ENCODE peak calls at places on chromosome 18, in six cellular contexts. One of them, this sample, is unnamed.

GRCh38 chr18:59902180-59902992 is 2.6 kb downstream of the PMAIP1 start:
- DNase-seq in nephron progenitor cell: no peak
- DNase-seq in Calu3: no peak
- DNase-seq in heart right ventricle: no peak
- DNase-seq in fibroblast of pulmonary artery: peak; percentile 62
- DNase-seq in esophagus squamous epithelium: no peak
- DNase-seq in this sample: no peak

GRCh38 chr18:49697757-49698595 is 115.4 kb downstream of the ACAA2 start:
- DNase-seq in esophagus squamous epithelium: no peak
- DNase-seq in nephron progenitor cell: peak; percentile 23
- DNase-seq in fibroblast of pulmonary artery: no peak
- DNase-seq in Calu3: no peak
- DNase-seq in heart right ventricle: no peak
- DNase-seq in this sample: no peak

GRCh38 chr18:11671156-11671555 is 17.9 kb upstream of the GNAL start:
- DNase-seq in nephron progenitor cell: no peak
- DNase-seq in heart right ventricle: no peak
- DNase-seq in Calu3: no peak
- DNase-seq in esophagus squamous epithelium: no peak
- DNase-seq in fibroblast of pulmonary artery: no peak
- DNase-seq in this sample: no peak

GRCh38 chr18:11096411-11096810 is 53.0 kb downstream of the PIEZO2 start:
- DNase-seq in nephron progenitor cell: no peak
- DNase-seq in heart right ventricle: no peak
- DNase-seq in fibroblast of pulmonary artery: peak; percentile 35
- DNase-seq in esophagus squamous epithelium: no peak
- DNase-seq in Calu3: no peak
- DNase-seq in this sample: no peak

GRCh38 chr18:7778181-7778580 is 211.1 kb downstream of the PTPRM start:
- DNase-seq in heart right ventricle: no peak
- DNase-seq in nephron progenitor cell: no peak
- DNase-seq in esophagus squamous epithelium: no peak
- DNase-seq in fibroblast of pulmonary artery: peak; percentile 44
- DNase-seq in Calu3: no peak
- DNase-seq in this sample: no peak

GRCh38 chr18:62085766-62086165 is 101.1 kb downstream of the PIGN start:
- DNase-seq in Calu3: no peak
- DNase-seq in heart right ventricle: no peak
- DNase-seq in fibroblast of pulmonary artery: no peak
- DNase-seq in esophagus squamous epithelium: no peak
- DNase-seq in nephron progenitor cell: no peak
- DNase-seq in this sample: no peak

GRCh38 chr18:26336572-26336971 is 110.3 kb downstream of the TAF4B start:
- DNase-seq in fibroblast of pulmonary artery: no peak
- DNase-seq in esophagus squamous epithelium: no peak
- DNase-seq in heart right ventricle: no peak
- DNase-seq in nephron progenitor cell: no peak
- DNase-seq in Calu3: no peak
- DNase-seq in this sample: no peak

GRCh38 chr18:58152216-58152615 is 108.2 kb downstream of the NEDD4L start:
- DNase-seq in esophagus squamous epithelium: no peak
- DNase-seq in Calu3: no peak
- DNase-seq in heart right ventricle: no peak
- DNase-seq in fibroblast of pulmonary artery: no peak
- DNase-seq in nephron progenitor cell: no peak
- DNase-seq in this sample: no peak

GRCh38 chr18:12278765-12279682 is 24.9 kb downstream of the CIDEA start:
- DNase-seq in esophagus squamous epithelium: no peak
- DNase-seq in Calu3: no peak
- DNase-seq in heart right ventricle: peak; percentile 92
- DNase-seq in nephron progenitor cell: peak; percentile 65
- DNase-seq in fibroblast of pulmonary artery: peak; percentile 99
- DNase-seq in this sample: peak; percentile 53

GRCh38 chr18:37566479-37567060 is 972 bp upstream of the CELF4 start:
- DNase-seq in Calu3: no peak
- DNase-seq in esophagus squamous epithelium: no peak
- DNase-seq in nephron progenitor cell: peak; percentile 29
- DNase-seq in heart right ventricle: no peak
- DNase-seq in fibroblast of pulmonary artery: no peak
- DNase-seq in this sample: no peak

GRCh38 chr18:21262244-21262643 is 20.2 kb downstream of the GREB1L start:
- DNase-seq in heart right ventricle: no peak
- DNase-seq in esophagus squamous epithelium: no peak
- DNase-seq in Calu3: no peak
- DNase-seq in nephron progenitor cell: no peak
- DNase-seq in fibroblast of pulmonary artery: no peak
- DNase-seq in this sample: no peak

GRCh38 chr18:46054956-46055831 is 16.9 kb downstream of the PSTPIP2 start:
- DNase-seq in fibroblast of pulmonary artery: no peak
- DNase-seq in heart right ventricle: no peak
- DNase-seq in nephron progenitor cell: no peak
- DNase-seq in Calu3: no peak
- DNase-seq in esophagus squamous epithelium: no peak
- DNase-seq in this sample: no peak

GRCh38 chr18:7038330-7038846 is 79.2 kb downstream of the LAMA1 start:
- DNase-seq in nephron progenitor cell: peak; percentile 69
- DNase-seq in fibroblast of pulmonary artery: peak; percentile 100
- DNase-seq in esophagus squamous epithelium: no peak
- DNase-seq in heart right ventricle: peak; percentile 46
- DNase-seq in Calu3: peak; percentile 71
- DNase-seq in this sample: peak; percentile 92

GRCh38 chr18:58128286-58129018 is 84.4 kb downstream of the NEDD4L start:
- DNase-seq in nephron progenitor cell: no peak
- DNase-seq in heart right ventricle: no peak
- DNase-seq in Calu3: peak; percentile 49
- DNase-seq in fibroblast of pulmonary artery: no peak
- DNase-seq in esophagus squamous epithelium: no peak
- DNase-seq in this sample: no peak

GRCh38 chr18:13379930-13380665 is 161.5 kb downstream of the LDLRAD4 start:
- DNase-seq in nephron progenitor cell: no peak
- DNase-seq in esophagus squamous epithelium: no peak
- DNase-seq in Calu3: no peak
- DNase-seq in heart right ventricle: no peak
- DNase-seq in fibroblast of pulmonary artery: no peak
- DNase-seq in this sample: no peak

GRCh38 chr18:7980136-7980535 is 413.0 kb downstream of the PTPRM start:
- DNase-seq in fibroblast of pulmonary artery: no peak
- DNase-seq in esophagus squamous epithelium: no peak
- DNase-seq in nephron progenitor cell: no peak
- DNase-seq in heart right ventricle: no peak
- DNase-seq in Calu3: peak; percentile 6
- DNase-seq in this sample: no peak

GRCh38 chr18:13247506-13247905 is 28.9 kb downstream of the LDLRAD4 start:
- DNase-seq in heart right ventricle: no peak
- DNase-seq in Calu3: no peak
- DNase-seq in esophagus squamous epithelium: no peak
- DNase-seq in fibroblast of pulmonary artery: no peak
- DNase-seq in nephron progenitor cell: no peak
- DNase-seq in this sample: no peak

DNA sequence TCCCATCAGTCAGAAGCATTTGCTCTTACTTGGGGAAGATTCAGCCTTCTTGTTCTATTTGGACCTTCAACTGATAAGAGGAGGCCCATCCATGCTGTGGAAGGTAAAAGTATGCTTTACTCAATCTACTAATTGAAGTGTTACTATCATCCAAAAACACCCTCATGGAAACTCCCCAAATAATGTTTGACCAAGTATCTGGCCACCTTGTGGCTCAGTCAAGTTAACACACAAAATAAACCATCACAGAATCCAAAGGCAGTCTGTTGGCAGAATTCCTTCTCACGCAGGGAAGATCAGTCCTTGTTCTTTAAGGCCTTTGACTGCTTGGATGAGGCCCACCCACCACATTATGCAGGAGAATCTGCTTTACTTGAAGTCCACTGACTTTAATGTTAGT is 531.2 kb upstream of the SMIM21 start:
- DNase-seq in nephron progenitor cell: no peak
- DNase-seq in Calu3: no peak
- DNase-seq in esophagus squamous epithelium: no peak
- DNase-seq in fibroblast of pulmonary artery: no peak
- DNase-seq in heart right ventricle: no peak
- DNase-seq in this sample: no peak
- TF ChIP-seq CTCF in nephron progenitor cell: no peak
- TF ChIP-seq CTCF in Calu3: no peak
- TF ChIP-seq CTCF in esophagus squamous epithelium: no peak
- TF ChIP-seq CTCF in fibroblast of pulmonary artery: no peak
- TF ChIP-seq CTCF in heart right ventricle: no peak
- TF ChIP-seq CTCF in this sample: no peak

DNA sequence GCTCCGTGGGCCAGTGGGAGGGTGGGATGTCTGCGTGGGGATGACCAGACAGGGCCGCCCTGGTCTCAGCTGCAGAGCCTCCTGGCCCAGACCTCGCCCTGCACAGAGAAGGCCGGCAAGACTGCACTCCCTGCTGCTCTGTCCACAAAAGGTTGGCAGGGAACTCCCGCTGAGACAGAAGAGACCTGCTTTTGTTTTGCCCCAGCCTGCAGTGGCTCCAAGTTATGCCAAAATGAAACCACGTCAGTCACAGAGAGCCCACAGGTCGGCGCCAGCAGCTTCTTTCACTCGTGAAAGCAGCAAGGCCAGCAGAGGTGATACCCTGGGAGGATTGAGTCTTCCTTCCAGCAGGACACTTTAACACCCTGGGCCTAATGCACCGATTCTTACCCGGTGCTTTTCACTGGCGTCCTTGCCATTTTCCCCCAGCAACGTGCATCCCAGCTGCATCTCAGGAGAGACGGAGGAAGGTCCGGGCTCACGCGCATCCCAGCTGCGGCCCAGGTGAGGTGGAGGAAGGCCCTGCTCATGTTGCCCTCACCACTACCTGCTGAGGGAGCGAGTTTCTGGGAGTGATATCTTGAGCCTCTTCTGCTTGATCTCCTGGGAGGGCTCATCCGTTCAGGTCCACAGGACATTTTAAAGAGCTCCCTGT is 22.1 kb upstream of the CTDP1 start:
- DNase-seq in fibroblast of pulmonary artery: no peak
- DNase-seq in Calu3: no peak
- DNase-seq in nephron progenitor cell: no peak
- DNase-seq in esophagus squamous epithelium: no peak
- DNase-seq in heart right ventricle: no peak
- DNase-seq in this sample: no peak
- TF ChIP-seq CTCF in fibroblast of pulmonary artery: no peak
- TF ChIP-seq CTCF in Calu3: no peak
- TF ChIP-seq CTCF in nephron progenitor cell: no peak
- TF ChIP-seq CTCF in esophagus squamous epithelium: no peak
- TF ChIP-seq CTCF in heart right ventricle: no peak
- TF ChIP-seq CTCF in this sample: no peak

DNA sequence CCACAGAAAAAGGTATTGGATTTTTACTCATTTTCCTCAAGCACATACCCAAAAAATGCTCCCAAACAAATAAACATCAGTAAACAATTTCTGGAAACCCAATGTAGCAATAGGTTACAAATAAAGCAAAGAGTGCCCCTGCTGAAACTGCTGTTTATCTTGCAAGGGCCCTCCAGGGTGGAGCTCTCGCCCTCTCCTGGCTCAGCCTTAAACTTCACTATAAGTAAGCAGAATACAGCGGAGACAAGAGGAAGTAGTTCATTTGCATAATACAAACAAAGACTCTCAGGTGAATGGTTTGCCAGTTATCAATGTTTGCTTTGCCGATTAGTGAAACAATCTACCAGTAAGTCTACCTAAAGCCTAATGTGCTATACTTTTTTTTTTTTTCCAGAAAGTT is 437.6 kb downstream of the DLGAP1 start:
- DNase-seq in nephron progenitor cell: no peak
- DNase-seq in esophagus squamous epithelium: no peak
- DNase-seq in heart right ventricle: no peak
- DNase-seq in fibroblast of pulmonary artery: peak; percentile 1
- DNase-seq in Calu3: peak; percentile 53
- DNase-seq in this sample: no peak
- TF ChIP-seq CTCF in nephron progenitor cell: peak; percentile 26
- TF ChIP-seq CTCF in esophagus squamous epithelium: no peak
- TF ChIP-seq CTCF in heart right ventricle: no peak
- TF ChIP-seq CTCF in fibroblast of pulmonary artery: peak; percentile 23
- TF ChIP-seq CTCF in Calu3: no peak
- TF ChIP-seq CTCF in this sample: no peak

GRCh38 chr18:79567481-79568147 is 112.0 kb upstream of the CTDP1 start:
- DNase-seq in Calu3: no peak
- DNase-seq in fibroblast of pulmonary artery: peak; percentile 93
- DNase-seq in nephron progenitor cell: peak; percentile 78
- DNase-seq in heart right ventricle: peak; percentile 62
- DNase-seq in esophagus squamous epithelium: no peak
- DNase-seq in this sample: no peak
- TF ChIP-seq CTCF in Calu3: no peak
- TF ChIP-seq CTCF in fibroblast of pulmonary artery: no peak
- TF ChIP-seq CTCF in nephron progenitor cell: no peak
- TF ChIP-seq CTCF in heart right ventricle: no peak
- TF ChIP-seq CTCF in esophagus squamous epithelium: no peak
- TF ChIP-seq CTCF in this sample: no peak

GRCh38 chr18:74294526-74294925 is 2.8 kb upstream of the CYB5A start:
- DNase-seq in heart right ventricle: no peak
- DNase-seq in fibroblast of pulmonary artery: no peak
- DNase-seq in Calu3: no peak
- DNase-seq in esophagus squamous epithelium: no peak
- DNase-seq in nephron progenitor cell: no peak
- DNase-seq in this sample: no peak

GRCh38 chr18:74289946-74290478 is 1.8 kb downstream of the CYB5A start:
- DNase-seq in heart right ventricle: no peak
- DNase-seq in nephron progenitor cell: no peak
- DNase-seq in esophagus squamous epithelium: no peak
- DNase-seq in Calu3: no peak
- DNase-seq in fibroblast of pulmonary artery: no peak
- DNase-seq in this sample: no peak

GRCh38 chr18:74290831-74291770 is 662 bp downstream of the CYB5A start:
- DNase-seq in nephron progenitor cell: peak; percentile 50
- DNase-seq in heart right ventricle: no peak
- DNase-seq in fibroblast of pulmonary artery: peak; percentile 20
- DNase-seq in esophagus squamous epithelium: no peak
- DNase-seq in Calu3: peak; percentile 74
- DNase-seq in this sample: no peak

GRCh38 chr18:74292541-74292858 is 737 bp upstream of the CYB5A start:
- DNase-seq in nephron progenitor cell: no peak
- DNase-seq in Calu3: no peak
- DNase-seq in esophagus squamous epithelium: no peak
- DNase-seq in fibroblast of pulmonary artery: no peak
- DNase-seq in heart right ventricle: no peak
- DNase-seq in this sample: no peak

DNA sequence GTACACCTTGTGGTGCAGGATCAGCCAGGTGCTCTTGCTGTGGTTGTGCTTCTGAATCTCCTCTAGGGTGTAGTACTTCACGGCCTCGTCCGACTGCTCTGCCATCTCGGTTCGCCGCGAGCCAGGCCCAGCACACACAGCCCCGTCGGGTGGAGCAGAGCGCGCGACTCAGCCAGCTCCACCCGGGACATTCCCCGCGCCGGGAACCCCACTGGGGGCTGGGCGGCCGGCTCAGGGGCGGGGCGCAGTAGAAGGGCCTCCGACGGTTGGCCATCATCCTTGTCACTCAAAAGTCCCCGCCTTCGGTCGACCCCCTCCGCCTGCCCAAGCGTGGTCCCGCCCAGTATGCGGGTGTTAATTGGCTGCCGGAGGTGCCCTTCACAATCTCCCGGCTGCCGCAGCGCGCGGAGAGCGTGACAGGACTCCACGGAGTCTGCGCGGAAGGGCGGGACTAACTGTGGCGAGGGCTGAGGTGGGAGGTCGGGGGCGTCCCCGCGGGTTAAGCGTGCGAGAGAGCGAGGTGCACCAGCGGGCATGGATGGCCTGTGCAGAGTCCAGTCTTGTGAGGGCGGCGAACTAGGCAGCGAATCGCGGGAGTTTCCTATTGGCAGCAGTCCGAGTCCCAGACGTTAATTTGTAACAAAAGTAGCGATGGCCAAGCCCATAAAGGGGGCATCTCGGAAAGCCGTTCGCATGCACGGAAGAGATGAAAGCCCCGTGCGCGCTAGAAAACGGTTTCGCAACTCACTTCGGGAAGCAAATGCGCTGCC is at the start of gene CYB5A:
- DNase-seq in fibroblast of pulmonary artery: peak; percentile 97
- DNase-seq in heart right ventricle: peak; percentile 99
- DNase-seq in Calu3: peak; percentile 98
- DNase-seq in nephron progenitor cell: peak; percentile 99
- DNase-seq in esophagus squamous epithelium: peak; percentile 88
- DNase-seq in this sample: peak; percentile 96
- TF ChIP-seq CTCF in fibroblast of pulmonary artery: no peak
- TF ChIP-seq CTCF in heart right ventricle: no peak
- TF ChIP-seq CTCF in Calu3: no peak
- TF ChIP-seq CTCF in nephron progenitor cell: no peak
- TF ChIP-seq CTCF in esophagus squamous epithelium: no peak
- TF ChIP-seq CTCF in this sample: no peak

This sample was measured in omental fat pad.